ENCODE peak calls at places on chromosomes 6 and 20, in nine cellular contexts. V is activated CD4-positive, CD25-positive, alpha-beta regulatory T cell; E is body of pancreas; O is H54; F is left cardiac atrium; J is fibroblast of lung; W is AG20443; C is aorta; D is Ammon's horn. G is an unnamed sample.
A peak's percentile ranks its signal among the peaks of the same experiment; 100 is the strongest.

GRCh38 chr20:60209048-60209447 is 250.8 kb downstream of the CDH26 start:
- DNase-seq in O (peak; percentile 26), F (no peak), D (no peak), C (no peak), V (no peak), E (no peak), W (no peak), J (no peak), G (peak; percentile 38)

GRCh38 chr6:132907231-132907630 is 92.9 kb downstream of the RPS12 start:
- DNase-seq in V (no peak), O (no peak), D (no peak), C (no peak), E (no peak), J (no peak), F (no peak), W (no peak), G (no peak)

GRCh38 chr6:130520235-130520634 is 154.4 kb downstream of the TMEM200A start:
- DNase-seq in E (no peak), D (no peak), W (no peak), F (no peak), O (no peak), V (no peak), C (no peak), J (no peak), G (no peak)

GRCh38 chr20:48841861-48842529 is 14.2 kb upstream of the PREX1 start:
- DNase-seq in D (no peak), C (no peak), F (no peak), W (peak; percentile 78), E (no peak), J (peak; percentile 67), O (peak; percentile 67), V (no peak), G (peak; percentile 96)

GRCh38 chr20:44532248-44532980 is 10.5 kb upstream of the SERINC3 start:
- DNase-seq in E (no peak), O (no peak), C (no peak), W (no peak), J (no peak), F (peak; percentile 39), V (no peak), D (no peak), G (no peak)

GRCh38 chr6:125827788-125828313 is 37.1 kb downstream of the NCOA7 start:
- DNase-seq in C (no peak), D (no peak), O (no peak), W (no peak), J (no peak), V (no peak), F (no peak), E (no peak), G (no peak)

GRCh38 chr6:79949235-79949634 is 1.9 kb upstream of the ELOVL4 start:
- DNase-seq in F (peak; percentile 32), J (peak; percentile 80), E (peak; percentile 62), D (peak; percentile 66), C (no peak), V (no peak), W (peak; percentile 25), O (no peak), G (peak; percentile 19)

GRCh38 chr6:109516929-109517328 is 33.9 kb upstream of the ZBTB24 start:
- DNase-seq in E (no peak), J (no peak), W (no peak), O (no peak), C (no peak), V (no peak), D (no peak), F (no peak), G (no peak)

GRCh38 chr6:108588586-108588985 is 27.9 kb downstream of the FOXO3 start:
- DNase-seq in V (no peak), F (no peak), O (no peak), J (peak; percentile 61), E (no peak), C (peak; percentile 53), D (no peak), W (peak; percentile 67), G (no peak)

GRCh38 chr6:152635949-152636674 is 1.1 kb downstream of the SYNE1 start:
- DNase-seq in W (peak; percentile 68), F (peak; percentile 43), C (no peak), O (no peak), J (peak; percentile 21), D (peak; percentile 70), V (no peak), E (peak; percentile 3), G (no peak)

GRCh38 chr20:45343867-45344721 is 4.1 kb downstream of the SDC4 start:
- DNase-seq in D (peak; percentile 65), F (peak; percentile 74), W (peak; percentile 83), J (peak; percentile 92), E (peak; percentile 91), O (peak; percentile 73), C (peak; percentile 78), V (no peak), G (peak; percentile 94)

GRCh38 chr6:36024154-36024760 is at the start of gene SLC26A8:
- DNase-seq in E (no peak), C (no peak), O (no peak), V (no peak), D (no peak), J (no peak), F (peak; percentile 21), W (no peak), G (no peak)

GRCh38 chr6:10418862-10419748 is 4.2 kb upstream of the TFAP2A start:
- DNase-seq in F (no peak), D (no peak), O (no peak), C (no peak), W (no peak), E (peak; percentile 32), J (no peak), V (no peak), G (no peak)

GRCh38 chr20:25083773-25084615 is 2.1 kb upstream of the VSX1 start:
- DNase-seq in C (no peak), J (no peak), V (no peak), D (no peak), F (no peak), W (no peak), E (no peak), O (no peak), G (no peak)

GRCh38 chr6:6856538-6857523 is 250.9 kb upstream of the RREB1 start:
- DNase-seq in W (peak; percentile 55), D (peak; percentile 60), V (peak; percentile 9), J (peak; percentile 56), F (peak; percentile 66), E (peak; percentile 69), C (peak; percentile 78), O (no peak), G (no peak)

GRCh38 chr6:12353731-12354130 is 63.6 kb downstream of the EDN1 start:
- DNase-seq in E (peak; percentile 21), J (no peak), F (no peak), D (no peak), C (no peak), V (no peak), W (no peak), O (no peak), G (no peak)

GRCh38 chr6:27630727-27631613 is 158.1 kb upstream of the ZNF184 start:
- DNase-seq in W (peak; percentile 30), O (peak; percentile 28), C (no peak), E (no peak), F (no peak), D (peak; percentile 58), J (peak; percentile 60), V (no peak), G (no peak)

GRCh38 chr6:7763896-7764295 is 38.0 kb downstream of the BMP6 start:
- DNase-seq in F (no peak), J (peak; percentile 11), W (no peak), O (no peak), V (no peak), C (no peak), D (peak; percentile 9), E (no peak), G (no peak)

GRCh38 chr6:26270903-26271639 is 93.9 kb upstream of the BTN3A2 start:
- DNase-seq in D (peak; percentile 25), F (peak; percentile 56), O (no peak), J (peak; percentile 93), V (peak; percentile 39), W (peak; percentile 90), E (peak; percentile 58), C (peak; percentile 64), G (peak; percentile 89)

GRCh38 chr20:58225490-58226200 is 2.8 kb downstream of the ANKRD60 start:
- DNase-seq in C (no peak), F (no peak), O (no peak), D (no peak), V (no peak), W (no peak), E (no peak), J (no peak), G (no peak)